ENCODE peak calls at places on chromosomes 16 and 17, in five cellular contexts. One of them, this sample, is unnamed.

GRCh38 chr17:79871131-79871530 is 31.9 kb upstream of the CBX4 start:
- DNase-seq in tibial nerve: no peak
- DNase-seq in cardiac muscle cell: no peak
- DNase-seq in IMR-90: no peak
- DNase-seq in stomach: no peak
- DNase-seq in this sample: no peak

GRCh38 chr17:73933871-73934270 is 269.6 kb upstream of the RPL38 start:
- DNase-seq in tibial nerve: no peak
- DNase-seq in cardiac muscle cell: peak; percentile 45
- DNase-seq in IMR-90: no peak
- DNase-seq in stomach: no peak
- DNase-seq in this sample: no peak

GRCh38 chr16:26963109-26963508 is 103.6 kb upstream of the C16orf82 start:
- DNase-seq in tibial nerve: no peak
- DNase-seq in cardiac muscle cell: peak; percentile 4
- DNase-seq in IMR-90: peak; percentile 36
- DNase-seq in stomach: no peak
- DNase-seq in this sample: no peak

GRCh38 chr16:84513111-84514065 is 8.9 kb upstream of the MEAK7 start:
- DNase-seq in tibial nerve: no peak
- DNase-seq in cardiac muscle cell: no peak
- DNase-seq in IMR-90: peak; percentile 80
- DNase-seq in stomach: no peak
- DNase-seq in this sample: no peak

GRCh38 chr17:2815781-2816185 is 19.5 kb downstream of the RAP1GAP2 start:
- DNase-seq in tibial nerve: no peak
- DNase-seq in cardiac muscle cell: peak; percentile 20
- DNase-seq in IMR-90: no peak
- DNase-seq in stomach: peak; percentile 44
- DNase-seq in this sample: no peak

GRCh38 chr16:10428433-10429168 is 42.7 kb downstream of the ATF7IP2 start:
- DNase-seq in tibial nerve: no peak
- DNase-seq in cardiac muscle cell: no peak
- DNase-seq in IMR-90: no peak
- DNase-seq in stomach: no peak
- DNase-seq in this sample: no peak

GRCh38 chr16:87809150-87809902 is 43.5 kb upstream of the KLHDC4 start:
- DNase-seq in tibial nerve: no peak
- DNase-seq in cardiac muscle cell: no peak
- DNase-seq in IMR-90: peak; percentile 53
- DNase-seq in stomach: no peak
- DNase-seq in this sample: peak; percentile 81

GRCh38 chr17:14310101-14310500 is 9.2 kb downstream of the HS3ST3B1 start:
- DNase-seq in tibial nerve: no peak
- DNase-seq in cardiac muscle cell: no peak
- DNase-seq in IMR-90: no peak
- DNase-seq in stomach: no peak
- DNase-seq in this sample: no peak

GRCh38 chr16:3822366-3823045 is 58.0 kb downstream of the CREBBP start:
- DNase-seq in tibial nerve: no peak
- DNase-seq in cardiac muscle cell: no peak
- DNase-seq in IMR-90: peak; percentile 20
- DNase-seq in stomach: no peak
- DNase-seq in this sample: no peak

GRCh38 chr17:73554498-73554897 is 89.7 kb downstream of the SDK2 start:
- DNase-seq in tibial nerve: no peak
- DNase-seq in cardiac muscle cell: no peak
- DNase-seq in IMR-90: no peak
- DNase-seq in stomach: no peak
- DNase-seq in this sample: no peak

GRCh38 chr16:10031473-10031872 is 150.8 kb downstream of the GRIN2A start:
- DNase-seq in tibial nerve: no peak
- DNase-seq in cardiac muscle cell: no peak
- DNase-seq in IMR-90: no peak
- DNase-seq in stomach: no peak
- DNase-seq in this sample: no peak

GRCh38 chr17:55159251-55159650 is 105.5 kb upstream of the HLF start:
- DNase-seq in tibial nerve: no peak
- DNase-seq in cardiac muscle cell: no peak
- DNase-seq in IMR-90: peak; percentile 58
- DNase-seq in stomach: no peak
- DNase-seq in this sample: no peak

GRCh38 chr17:68383443-68384321 is 73.6 kb downstream of the WIPI1 start:
- DNase-seq in tibial nerve: peak; percentile 24
- DNase-seq in cardiac muscle cell: no peak
- DNase-seq in IMR-90: peak; percentile 94
- DNase-seq in stomach: no peak
- DNase-seq in this sample: no peak

GRCh38 chr17:68627956-68628355 is 26.8 kb upstream of the FAM20A start:
- DNase-seq in tibial nerve: no peak
- DNase-seq in cardiac muscle cell: peak; percentile 27
- DNase-seq in IMR-90: no peak
- DNase-seq in stomach: peak; percentile 43
- DNase-seq in this sample: no peak

GRCh38 chr16:57873218-57873617 is 70.9 kb upstream of the KIFC3 start:
- DNase-seq in tibial nerve: no peak
- DNase-seq in cardiac muscle cell: no peak
- DNase-seq in IMR-90: no peak
- DNase-seq in stomach: no peak
- DNase-seq in this sample: no peak

GRCh38 chr17:62948370-62948769 is 17.7 kb upstream of the TANC2 start:
- DNase-seq in tibial nerve: no peak
- DNase-seq in cardiac muscle cell: no peak
- DNase-seq in IMR-90: no peak
- DNase-seq in stomach: no peak
- DNase-seq in this sample: no peak

GRCh38 chr16:82088483-82088882 is 53.4 kb downstream of the HSD17B2 start:
- DNase-seq in tibial nerve: no peak
- DNase-seq in cardiac muscle cell: no peak
- DNase-seq in IMR-90: no peak
- DNase-seq in stomach: no peak
- DNase-seq in this sample: no peak

GRCh38 chr17:38636054-38636453 is 30.3 kb upstream of the SRCIN1 start:
- DNase-seq in tibial nerve: no peak
- DNase-seq in cardiac muscle cell: no peak
- DNase-seq in IMR-90: no peak
- DNase-seq in stomach: no peak
- DNase-seq in this sample: no peak

GRCh38 chr17:67602974-67603373 is 114.8 kb upstream of the NOL11 start:
- DNase-seq in tibial nerve: no peak
- DNase-seq in cardiac muscle cell: peak; percentile 65
- DNase-seq in IMR-90: peak; percentile 49
- DNase-seq in stomach: peak; percentile 53
- DNase-seq in this sample: peak; percentile 42

GRCh38 chr17:32519769-32520701 is 33.2 kb downstream of the CDK5R1 start:
- DNase-seq in tibial nerve: no peak
- DNase-seq in cardiac muscle cell: no peak
- DNase-seq in IMR-90: no peak
- DNase-seq in stomach: peak; percentile 30
- DNase-seq in this sample: peak; percentile 68

GRCh38 chr17:57744195-57745170 is 616 bp downstream of the CCDC182 start:
- DNase-seq in tibial nerve: no peak
- DNase-seq in cardiac muscle cell: no peak
- DNase-seq in IMR-90: no peak
- DNase-seq in stomach: no peak
- DNase-seq in this sample: no peak

GRCh38 chr17:57739402-57740224 is 5.5 kb downstream of the CCDC182 start:
- DNase-seq in tibial nerve: no peak
- DNase-seq in cardiac muscle cell: peak; percentile 29
- DNase-seq in IMR-90: no peak
- DNase-seq in stomach: no peak
- DNase-seq in this sample: no peak

GRCh38 chr17:57737450-57737849 is 7.6 kb downstream of the CCDC182 start:
- DNase-seq in tibial nerve: no peak
- DNase-seq in cardiac muscle cell: no peak
- DNase-seq in IMR-90: no peak
- DNase-seq in stomach: no peak
- DNase-seq in this sample: no peak

GRCh38 chr17:57735707-57736106 is 9.4 kb downstream of the CCDC182 start:
- DNase-seq in tibial nerve: no peak
- DNase-seq in cardiac muscle cell: no peak
- DNase-seq in IMR-90: no peak
- DNase-seq in stomach: no peak
- DNase-seq in this sample: no peak

GRCh38 chr17:57740225-57740528 is 4.9 kb downstream of the CCDC182 start:
- DNase-seq in tibial nerve: no peak
- DNase-seq in cardiac muscle cell: no peak
- DNase-seq in IMR-90: no peak
- DNase-seq in stomach: no peak
- DNase-seq in this sample: no peak
- H3K36me3 ChIP-seq in tibial nerve: no peaks in the 10 kb centered on the region
- H3K36me3 ChIP-seq in cardiac muscle cell: no peaks in the 10 kb centered on the region
- H3K36me3 ChIP-seq in IMR-90: no peaks in the 10 kb centered on the region
- H3K36me3 ChIP-seq in stomach: no peaks in the 10 kb centered on the region
- H3K36me3 ChIP-seq in this sample: no peaks in the 10 kb centered on the region

GRCh38 chr17:76140661-76141211 is 309 bp downstream of the FOXJ1 start:
- DNase-seq in tibial nerve: no peak
- DNase-seq in cardiac muscle cell: no peak
- DNase-seq in IMR-90: no peak
- DNase-seq in stomach: no peak
- DNase-seq in this sample: no peak

GRCh38 chr17:76141212-76142043 is at the start of gene FOXJ1:
- DNase-seq in tibial nerve: peak; percentile 86
- DNase-seq in cardiac muscle cell: peak; percentile 93
- DNase-seq in IMR-90: peak; percentile 74
- DNase-seq in stomach: peak; percentile 92
- DNase-seq in this sample: peak; percentile 84

GRCh38 chr17:76139261-76139752 is 1.7 kb downstream of the FOXJ1 start:
- DNase-seq in tibial nerve: no peak
- DNase-seq in cardiac muscle cell: no peak
- DNase-seq in IMR-90: no peak
- DNase-seq in stomach: no peak
- DNase-seq in this sample: no peak

GRCh38 chr17:76138896-76139248 is 2.2 kb downstream of the FOXJ1 start:
- DNase-seq in tibial nerve: no peak
- DNase-seq in cardiac muscle cell: no peak
- DNase-seq in IMR-90: no peak
- DNase-seq in stomach: no peak
- DNase-seq in this sample: no peak

GRCh38 chr17:76139801-76140660 is 1.0 kb downstream of the FOXJ1 start:
- DNase-seq in tibial nerve: no peak
- DNase-seq in cardiac muscle cell: no peak
- DNase-seq in IMR-90: no peak
- DNase-seq in stomach: no peak
- DNase-seq in this sample: peak; percentile 73
- H3K27me3 ChIP-seq in tibial nerve: peaks cover 60% of the 10 kb centered on the region
- H3K27me3 ChIP-seq in cardiac muscle cell: peaks cover 88% of the 10 kb centered on the region
- H3K27me3 ChIP-seq in IMR-90: peaks cover 75% of the 10 kb centered on the region
- H3K27me3 ChIP-seq in stomach: peaks cover 47% of the 10 kb centered on the region
- H3K27me3 ChIP-seq in this sample: no peaks in the 10 kb centered on the region

DNA sequence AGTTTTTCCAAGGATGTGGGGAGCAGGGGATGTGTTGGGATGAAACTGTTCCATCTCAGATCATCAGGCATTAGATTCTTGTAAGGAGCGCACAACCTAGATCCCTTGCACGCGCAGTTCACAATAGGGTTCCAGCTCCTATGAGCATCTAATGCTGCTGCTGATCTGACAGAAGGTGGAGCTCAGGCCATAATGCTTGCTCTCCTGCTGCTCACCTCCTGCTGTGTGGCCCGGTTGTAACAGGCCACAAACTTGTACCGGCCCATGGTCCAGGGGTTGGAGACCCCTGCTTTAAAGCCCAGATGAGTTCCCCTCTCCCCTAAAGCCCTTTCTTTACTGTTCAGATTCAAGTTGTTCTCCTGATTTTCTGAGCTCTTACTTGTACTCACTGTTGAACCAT is 44.8 kb downstream of the RNF135 start:
- DNase-seq in tibial nerve: no peak
- DNase-seq in cardiac muscle cell: no peak
- DNase-seq in IMR-90: no peak
- DNase-seq in stomach: no peak
- DNase-seq in this sample: no peak
- TF ChIP-seq CTCF in tibial nerve: no peak
- TF ChIP-seq CTCF in cardiac muscle cell: no peak
- TF ChIP-seq CTCF in IMR-90: no peak
- TF ChIP-seq CTCF in stomach: no peak
- TF ChIP-seq CTCF in this sample: no peak

GRCh38 chr16:11689031-11689840 is 21.0 kb downstream of the SNN start:
- DNase-seq in tibial nerve: no peak
- DNase-seq in cardiac muscle cell: no peak
- DNase-seq in IMR-90: no peak
- DNase-seq in stomach: no peak
- DNase-seq in this sample: peak; percentile 81
- H3K36me3 ChIP-seq in tibial nerve: no peaks in the 10 kb centered on the region
- H3K36me3 ChIP-seq in cardiac muscle cell: peaks cover 54% of the 10 kb centered on the region
- H3K36me3 ChIP-seq in IMR-90: peaks cover 29% of the 10 kb centered on the region
- H3K36me3 ChIP-seq in stomach: peaks cover 47% of the 10 kb centered on the region
- H3K36me3 ChIP-seq in this sample: peaks cover 26% of the 10 kb centered on the region

DNA sequence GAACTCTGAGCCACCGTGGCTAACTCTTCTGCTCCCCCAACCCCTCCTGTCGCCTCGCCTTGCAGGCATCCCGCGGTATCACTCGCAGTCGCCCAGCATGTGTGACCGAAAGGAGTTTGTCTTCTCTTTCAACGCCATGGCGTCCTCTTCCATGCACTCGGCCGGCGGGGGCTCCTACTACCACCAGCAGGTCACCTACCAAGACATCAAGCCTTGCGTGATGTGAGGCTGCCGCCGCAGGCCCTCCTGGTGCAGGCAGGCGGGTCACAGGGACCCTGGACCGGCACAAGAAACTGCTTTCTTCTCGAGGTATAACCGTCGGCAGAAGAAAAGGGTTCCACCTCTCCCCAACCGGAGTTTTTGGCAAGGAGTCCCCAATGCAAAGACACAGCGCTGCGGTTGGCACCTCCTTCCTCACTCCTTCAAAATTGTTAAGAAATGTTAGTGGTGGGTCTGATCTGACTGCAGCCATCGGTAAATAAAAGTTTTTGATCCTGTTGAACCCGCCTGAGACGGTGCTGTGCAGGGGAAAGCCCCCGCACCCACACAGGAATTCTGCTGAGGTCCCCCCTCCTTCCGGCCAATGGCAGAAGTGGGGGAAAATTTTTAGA is 2.6 kb downstream of the FOXF1 start:
- DNase-seq in tibial nerve: no peak
- DNase-seq in cardiac muscle cell: no peak
- DNase-seq in IMR-90: peak; percentile 56
- DNase-seq in stomach: no peak
- DNase-seq in this sample: no peak
- H3K27me3 ChIP-seq in tibial nerve: peaks cover 97% of the 10 kb centered on the region
- H3K27me3 ChIP-seq in cardiac muscle cell: peaks cover 96% of the 10 kb centered on the region
- H3K27me3 ChIP-seq in IMR-90: no peaks in the 10 kb centered on the region
- H3K27me3 ChIP-seq in stomach: peaks cover 95% of the 10 kb centered on the region
- H3K27me3 ChIP-seq in this sample: no peaks in the 10 kb centered on the region